ENCODE peak calls at places on chromosome 13, in four cellular contexts. L is uterus, W is AG09309, Y is cardiac fibroblast. X is an unnamed sample.

GRCh38 chr13:60591348-60591747 is 194.3 kb downstream of the TDRD3 start:
- DNase-seq in W (peak), L (no peak), Y (peak), X (no peak)

GRCh38 chr13:96159731-96160130 is 69.8 kb downstream of the HS6ST3 start:
- DNase-seq in W (no peak), L (no peak), Y (no peak), X (no peak)

GRCh38 chr13:44197791-44198770 is 175.5 kb upstream of the SERP2 start:
- DNase-seq in W (peak), Y (no peak), L (no peak), X (no peak)

GRCh38 chr13:112724788-112725345 is 35.0 kb downstream of the ATP11A start:
- DNase-seq in L (no peak), Y (no peak), W (no peak), X (no peak)

GRCh38 chr13:110485604-110486003 is 75.9 kb downstream of the RAB20 start:
- DNase-seq in L (no peak), Y (no peak), W (no peak), X (no peak)

GRCh38 chr13:35865341-35866240 is 265.6 kb downstream of the DCLK1 start:
- DNase-seq in L (no peak), Y (no peak), W (no peak), X (no peak)

GRCh38 chr13:28333204-28333900 is 161.6 kb downstream of the FLT1 start:
- DNase-seq in W (no peak), L (no peak), Y (no peak), X (no peak)

GRCh38 chr13:28574617-28575142 is 79.8 kb upstream of the FLT1 start:
- DNase-seq in L (no peak), W (peak), Y (peak), X (no peak)

GRCh38 chr13:29484236-29484635 is 111.3 kb downstream of the SLC7A1 start:
- DNase-seq in W (no peak), Y (no peak), L (no peak), X (no peak)

GRCh38 chr13:96796234-96796633 is 198.0 kb downstream of the OXGR1 start:
- DNase-seq in W (no peak), L (no peak), Y (peak), X (no peak)

GRCh38 chr13:101703838-101704237 is 251.4 kb downstream of the ITGBL1 start:
- DNase-seq in W (no peak), L (no peak), Y (no peak), X (no peak)

X was measured in activated B cell treated with CpG ODN at 0.5 μM for 24 hours.